ENCODE peak calls at places on chromosomes 13 and 19, in five cellular contexts. N, G, W, D and H are unnamed samples.

GRCh38 chr19:30227661-30228112 is 144.5 kb upstream of the ZNF536 start:
- DNase-seq in N (no peak), G (peak; percentile 99), W (peak; percentile 57), D (peak; percentile 87), H (no peak)

GRCh38 chr19:2497186-2497585 is 21.3 kb downstream of the GADD45B start:
- DNase-seq in N (no peak), G (peak; percentile 70), W (no peak), D (no peak), H (no peak)

GRCh38 chr13:75480691-75481175 is 1.2 kb downstream of the TBC1D4 start:
- DNase-seq in N (no peak), G (peak; percentile 63), W (peak; percentile 77), D (peak; percentile 73), H (no peak)

GRCh38 chr19:10501971-10502523 is 1.1 kb downstream of the KEAP1 start:
- DNase-seq in N (no peak), G (peak; percentile 94), W (peak; percentile 89), D (peak; percentile 90), H (no peak)

GRCh38 chr19:29620931-29621351 is 14.9 kb downstream of the POP4 start:
- DNase-seq in N (no peak), G (no peak), W (peak; percentile 18), D (no peak), H (no peak)

GRCh38 chr13:106498158-106498557 is 37.3 kb downstream of the EFNB2 start:
- DNase-seq in N (no peak), G (no peak), W (no peak), D (no peak), H (no peak)

GRCh38 chr19:34676697-34677385 is at the start of gene SCGB2B2:
- DNase-seq in N (peak; percentile 1), G (peak; percentile 93), W (no peak), D (peak; percentile 82), H (peak; percentile 78)

GRCh38 chr19:6890421-6890913 is 3.1 kb downstream of the ADGRE1 start:
- DNase-seq in N (no peak), G (no peak), W (no peak), D (no peak), H (no peak)

GRCh38 chr13:58792854-58793253 is 1161.3 kb downstream of the PCDH17 start:
- DNase-seq in N (no peak), G (no peak), W (no peak), D (no peak), H (no peak)

GRCh38 chr13:27476943-27477681 is 26.7 kb upstream of the MTIF3 start:
- DNase-seq in N (peak; percentile 41), G (peak; percentile 87), W (no peak), D (no peak), H (no peak)

GRCh38 chr13:41428155-41428554 is 29.2 kb upstream of the RGCC start:
- DNase-seq in N (no peak), G (peak; percentile 62), W (no peak), D (peak; percentile 65), H (no peak)

GRCh38 chr19:3024509-3024869 is 4.6 kb downstream of the TLE2 start:
- DNase-seq in N (no peak), G (peak; percentile 54), W (no peak), D (no peak), H (no peak)

GRCh38 chr13:84400711-84401110 is 518.4 kb upstream of the SLITRK1 start:
- DNase-seq in N (peak; percentile 76), G (peak; percentile 70), W (no peak), D (no peak), H (no peak)

GRCh38 chr19:54343868-54344267 is 4.9 kb upstream of the LILRA4 start:
- DNase-seq in N (no peak), G (no peak), W (no peak), D (no peak), H (no peak)

GRCh38 chr13:40292108-40292507 is 374.3 kb downstream of the FOXO1 start:
- DNase-seq in N (no peak), G (no peak), W (no peak), D (no peak), H (no peak)

GRCh38 chr19:3365447-3366103 is 808 bp upstream of the NFIC start:
- DNase-seq in N (no peak), G (peak; percentile 96), W (peak; percentile 66), D (peak; percentile 82), H (no peak)

GRCh38 chr13:113298001-113298945 is 1.2 kb downstream of the LAMP1 start:
- DNase-seq in N (no peak), G (peak; percentile 77), W (no peak), D (no peak), H (no peak)

GRCh38 chr19:38165335-38165734 is 58.7 kb downstream of the DPF1 start:
- DNase-seq in N (no peak), G (no peak), W (no peak), D (no peak), H (no peak)

GRCh38 chr13:28467886-28468519 is 26.9 kb downstream of the FLT1 start:
- DNase-seq in N (no peak), G (no peak), W (no peak), D (no peak), H (no peak)

GRCh38 chr13:85186646-85187045 is 612.6 kb downstream of the SLITRK6 start:
- DNase-seq in N (no peak), G (no peak), W (no peak), D (no peak), H (no peak)

GRCh38 chr19:17156947-17157302 is 58.2 kb upstream of the USE1 start:
- DNase-seq in N (no peak), G (no peak), W (no peak), D (no peak), H (no peak)

GRCh38 chr19:35271546-35271945 is 2.8 kb downstream of the USF2 start:
- DNase-seq in N (no peak), G (peak; percentile 38), W (no peak), D (no peak), H (no peak)

GRCh38 chr13:109914111-109914510 is 127.7 kb upstream of the IRS2 start:
- DNase-seq in N (no peak), G (no peak), W (no peak), D (no peak), H (no peak)

GRCh38 chr19:4597975-4598671 is 38.6 kb upstream of the SEMA6B start:
- DNase-seq in N (no peak), G (peak; percentile 83), W (peak; percentile 40), D (peak; percentile 86), H (no peak)

GRCh38 chr19:37906868-37907734 is at the start of gene SIPA1L3:
- DNase-seq in N (peak; percentile 83), G (peak; percentile 99), W (peak; percentile 97), D (peak; percentile 94), H (peak; percentile 96)